ENCODE peak calls at places on chromosomes 4 and X, in five cellular contexts. R, X, L, Y and J are unnamed samples.
A peak's percentile ranks its signal among the peaks of the same experiment; 100 is the strongest.

GRCh38 chrX:136598631-136599030 is 49.3 kb upstream of the CD40LG start:
- DNase-seq in Y (no peak), L (peak; percentile 39), R (no peak), X (no peak), J (no peak)

GRCh38 chr4:183600189-183600685 is 58.7 kb downstream of the RWDD4 start:
- DNase-seq in R (no peak), L (no peak), X (peak; percentile 27), Y (no peak), J (no peak)

GRCh38 chr4:152189451-152190179 is 346.3 kb downstream of the FBXW7 start:
- DNase-seq in L (no peak), R (peak; percentile 42), Y (no peak), X (peak; percentile 71), J (no peak)

GRCh38 chr4:99815597-99816011 is 1.0 kb upstream of the DAPP1 start:
- DNase-seq in L (peak; percentile 33), Y (no peak), R (no peak), X (peak; percentile 95), J (peak; percentile 6)

GRCh38 chr4:148054275-148054674 is 322.4 kb downstream of the ARHGAP10 start:
- DNase-seq in Y (no peak), L (no peak), X (peak; percentile 2), R (no peak), J (no peak)

GRCh38 chr4:39458505-39459300 is at the start of the genes LIAS and RPL9:
- DNase-seq in L (peak; percentile 97), X (peak; percentile 100), Y (peak; percentile 91), R (peak; percentile 98), J (peak; percentile 77)

GRCh38 chrX:115642895-115643530 is 82.0 kb downstream of the PLS3 start:
- DNase-seq in L (peak; percentile 43), Y (no peak), X (peak; percentile 55), R (peak; percentile 56), J (no peak)

GRCh38 chrX:40148439-40149285 is 50.9 kb upstream of the BCOR start:
- DNase-seq in L (no peak), R (no peak), Y (no peak), X (no peak), J (no peak)

GRCh38 chr4:133621628-133622027 is 472.5 kb downstream of the PCDH10 start:
- DNase-seq in Y (no peak), R (no peak), X (no peak), L (no peak), J (no peak)

GRCh38 chr4:44086753-44087152 is 361.9 kb downstream of the KCTD8 start:
- DNase-seq in R (no peak), Y (no peak), L (no peak), X (no peak), J (no peak)

GRCh38 chr4:124694306-124694705 is 18.2 kb downstream of the ANKRD50 start:
- DNase-seq in R (no peak), X (no peak), Y (no peak), L (no peak), J (no peak)

GRCh38 chrX:87517571-87518141 is at the start of gene KLHL4:
- DNase-seq in L (peak; percentile 12), Y (no peak), R (peak; percentile 58), X (peak; percentile 82), J (no peak)

GRCh38 chr4:47160095-47160494 is 128.7 kb downstream of the GABRB1 start:
- DNase-seq in Y (no peak), X (no peak), L (no peak), R (no peak), J (no peak)

GRCh38 chr4:169151671-169152070 is 119.1 kb downstream of the SH3RF1 start:
- DNase-seq in R (no peak), Y (no peak), X (no peak), L (no peak), J (no peak)

GRCh38 chrX:85140963-85141362 is 102.6 kb downstream of the SATL1 start:
- DNase-seq in L (no peak), X (peak; percentile 7), Y (no peak), R (no peak), J (no peak)

GRCh38 chr4:20217951-20218350 is 33.8 kb upstream of the SLIT2 start:
- DNase-seq in R (no peak), X (no peak), Y (no peak), L (no peak), J (no peak)

GRCh38 chrX:140090800-140091275 is 125.5 kb upstream of the CXorf66 start:
- DNase-seq in L (no peak), R (no peak), Y (no peak), X (no peak), J (no peak)